ENCODE peak calls at places on chromosomes 12 and 14, in eight cellular contexts. H is mucosa of descending colon; I is HTR-8/SVneo; R is fibroblast of pulmonary artery; V is left kidney; F is stimulated activated naive CD8-positive, alpha-beta T cell treated with anti-CD3 and anti-CD28 coated beads, Interleukin-15, amount 100 ng/mL, for 72 hours; G is stimulated activated CD4-positive, alpha-beta T cell treated with anti-CD3 and anti-CD28 coated beads, Interleukin-12 subunit alpha, Interleukin-12 subunit beta, amount 100 ng/mL, for 48 hours; X is activated T-cell treated with anti-CD3 and anti-CD28 coated beads, Interleukin-2, amount 50 U/mL, for 48 hours. P is an unnamed sample.
A peak's percentile ranks its signal among the peaks of the same experiment; 100 is the strongest.

GRCh38 chr14:39368261-39368959 is 63.8 kb downstream of the FBXO33 start:
- DNase-seq in H (peak; percentile 59), I (peak; percentile 63), R (peak; percentile 86), V (peak; percentile 84), F (no peak), G (no peak), X (peak; percentile 37), P (no peak)

GRCh38 chr12:14841761-14842160 is 1.6 kb downstream of the ART4 start:
- DNase-seq in H (no peak), I (peak; percentile 20), R (peak; percentile 83), V (peak; percentile 47), F (no peak), G (no peak), X (no peak), P (no peak)

GRCh38 chr14:56004807-56005579 is 113.2 kb upstream of the PELI2 start:
- DNase-seq in H (peak; percentile 72), I (peak; percentile 24), R (peak; percentile 91), V (peak; percentile 52), F (peak; percentile 32), G (peak; percentile 17), X (peak; percentile 36), P (peak; percentile 30)

GRCh38 chr12:10968765-10969456 is 17.8 kb downstream of the TAS2R50 start:
- DNase-seq in H (no peak), I (peak; percentile 36), R (peak; percentile 94), V (no peak), F (no peak), G (no peak), X (no peak), P (no peak)

GRCh38 chr14:52706286-52706685 is 714 bp upstream of the PSMC6 start:
- DNase-seq in H (no peak), I (peak; percentile 50), R (no peak), V (peak; percentile 19), F (peak; percentile 44), G (peak; percentile 40), X (peak; percentile 54), P (peak; percentile 70)

GRCh38 chr12:47935196-47935595 is 28.2 kb upstream of the TMEM106C start:
- DNase-seq in H (no peak), I (peak; percentile 41), R (peak; percentile 64), V (peak; percentile 57), F (no peak), G (no peak), X (no peak), P (no peak)

GRCh38 chr12:57816001-57816854 is 2.3 kb downstream of the AVIL start:
- DNase-seq in H (no peak), I (no peak), R (no peak), V (no peak), F (no peak), G (no peak), X (no peak), P (no peak)

GRCh38 chr14:94656043-94656442 is 43.9 kb downstream of the SERPINA3 start:
- DNase-seq in H (no peak), I (no peak), R (no peak), V (no peak), F (no peak), G (no peak), X (no peak), P (no peak)

GRCh38 chr12:473863-474577 is 14.3 kb downstream of the B4GALNT3 start:
- DNase-seq in H (no peak), I (peak; percentile 54), R (no peak), V (no peak), F (no peak), G (no peak), X (no peak), P (no peak)

GRCh38 chr14:99730876-99731351 is 46.8 kb downstream of the CYP46A1 start:
- DNase-seq in H (no peak), I (no peak), R (no peak), V (no peak), F (no peak), G (no peak), X (no peak), P (no peak)

GRCh38 chr12:3252416-3252815 is 175.2 kb downstream of the TSPAN9 start:
- DNase-seq in H (peak; percentile 74), I (no peak), R (peak; percentile 63), V (peak; percentile 71), F (no peak), G (no peak), X (no peak), P (no peak)

GRCh38 chr14:80395031-80395430 is 183.7 kb upstream of the DIO2 start:
- DNase-seq in H (no peak), I (no peak), R (no peak), V (no peak), F (no peak), G (no peak), X (no peak), P (no peak)

P was measured in T-helper 2 cell treated with Interferon-gamma antibody and Interleukin-4, amounts not matched to agents 5 μg/mL and 100 μg/mL, for 36 hours.